ENCODE peak calls at places on chromosomes 5 and 9, in eight cellular contexts. S is progenitor cell of endocrine pancreas, P is lower leg skin, G is T-helper 2 cell, N is fibroblast of the aortic adventitia, M is nucleus accumbens, F is HEK293T, B is AG08395. E is an unnamed sample.
A peak's percentile ranks its signal among the peaks of the same experiment; 100 is the strongest.

GRCh38 chr9:70021026-70021571 is 22.5 kb upstream of the MAMDC2 start:
- DNase-seq in S (no peak), P (no peak), G (no peak), N (peak; percentile 85), M (peak; percentile 41), F (no peak), B (peak; percentile 68), E (no peak)

GRCh38 chr9:31078175-31078574 is 1306.3 kb upstream of the ACO1 start:
- DNase-seq in S (no peak), P (no peak), G (no peak), N (no peak), M (no peak), F (no peak), B (no peak), E (no peak)

GRCh38 chr9:121640076-121640475 is 11.4 kb upstream of the DAB2IP start:
- DNase-seq in S (peak; percentile 66), P (no peak), G (no peak), N (no peak), M (peak; percentile 52), F (peak; percentile 72), B (peak; percentile 49), E (peak; percentile 69)

GRCh38 chr5:99019812-99020697 is 91.2 kb upstream of the CHD1 start:
- DNase-seq in S (no peak), P (no peak), G (no peak), N (peak; percentile 92), M (no peak), F (peak; percentile 50), B (peak; percentile 90), E (no peak)

GRCh38 chr9:116998305-116998704 is 311.2 kb downstream of the TRIM32 start:
- DNase-seq in S (peak; percentile 23), P (no peak), G (no peak), N (peak; percentile 1), M (no peak), F (no peak), B (peak; percentile 7), E (no peak)

GRCh38 chr5:53333160-53333559 is 147.3 kb upstream of the FST start:
- DNase-seq in S (no peak), P (no peak), G (no peak), N (peak; percentile 92), M (no peak), F (no peak), B (peak; percentile 55), E (no peak)

GRCh38 chr5:131214828-131215227 is 44.1 kb downstream of the LYRM7 start:
- DNase-seq in S (no peak), P (no peak), G (no peak), N (no peak), M (no peak), F (no peak), B (no peak), E (no peak)

GRCh38 chr9:77807295-77807694 is 159.2 kb upstream of the GNA14 start:
- DNase-seq in S (no peak), P (peak; percentile 29), G (no peak), N (peak; percentile 99), M (no peak), F (no peak), B (peak; percentile 86), E (no peak)

GRCh38 chr5:74517700-74518099 is 122.8 kb downstream of the ENC1 start:
- DNase-seq in S (no peak), P (no peak), G (no peak), N (peak; percentile 82), M (no peak), F (no peak), B (peak; percentile 71), E (no peak)

GRCh38 chr9:76423216-76424177 is 29.3 kb upstream of the RFK start:
- DNase-seq in S (no peak), P (no peak), G (no peak), N (no peak), M (no peak), F (no peak), B (no peak), E (no peak)

GRCh38 chr5:78360674-78361225 is 333 bp downstream of the SCAMP1 start:
- DNase-seq in S (peak; percentile 44), P (peak; percentile 32), G (peak; percentile 43), N (no peak), M (peak; percentile 43), F (peak; percentile 21), B (peak; percentile 3), E (peak; percentile 46)

GRCh38 chr5:958701-959571 is 49.7 kb upstream of the NKD2 start:
- DNase-seq in S (peak; percentile 7), P (no peak), G (no peak), N (peak; percentile 78), M (no peak), F (no peak), B (no peak), E (peak; percentile 32)

E was measured in H9.